ENCODE peak calls at places on chromosomes 1 and 21, in nine cellular contexts. N is NCI-H1694; W is activated CD4-positive, alpha-beta T cell treated with anti-CD3 and anti-CD28 coated beads, Interleukin-2, amount 10 ng/mL, durations not matched to agents 7 days and 5 days; P is BE2C; G is erythroblast; B is GM03348; U is NCI-H1092 treated with DMSO at 0.1 percent for 48 hours; K is GF-D8; H is skeletal muscle cell. D is an unnamed sample.

GRCh38 chr21:41643246-41643966 is 123.4 kb downstream of the RIPK4 start:
- DNase-seq in N (no peak), W (no peak), P (no peak), G (no peak), B (no peak), U (no peak), K (no peak), H (no peak), D (no peak)

GRCh38 chr1:7585216-7585907 is 185.7 kb upstream of the VAMP3 start:
- DNase-seq in N (no peak), W (no peak), P (no peak), G (no peak), B (no peak), U (no peak), K (no peak), H (no peak), D (no peak)

GRCh38 chr1:241532173-241532553 is at the start of gene KMO:
- DNase-seq in N (no peak), W (no peak), P (no peak), G (peak; percentile 13), B (no peak), U (peak; percentile 65), K (no peak), H (no peak), D (peak; percentile 39)

GRCh38 chr1:193115629-193116227 is 6.1 kb upstream of the CDC73 start:
- DNase-seq in N (no peak), W (no peak), P (no peak), G (no peak), B (peak; percentile 78), U (no peak), K (no peak), H (peak; percentile 96), D (peak; percentile 85)

GRCh38 chr1:201360486-201360885 is 17.0 kb downstream of the TNNT2 start:
- DNase-seq in N (no peak), W (no peak), P (no peak), G (no peak), B (no peak), U (no peak), K (no peak), H (no peak), D (no peak)

GRCh38 chr1:202184750-202185460 is 8.7 kb upstream of the LGR6 start:
- DNase-seq in N (peak; percentile 91), W (peak; percentile 74), P (peak; percentile 98), G (peak; percentile 69), B (peak; percentile 85), U (peak; percentile 79), K (peak; percentile 36), H (peak; percentile 27), D (peak; percentile 92)

GRCh38 chr1:244200596-244200995 is 149.5 kb downstream of the ZBTB18 start:
- DNase-seq in N (no peak), W (no peak), P (no peak), G (no peak), B (no peak), U (no peak), K (no peak), H (no peak), D (no peak)

GRCh38 chr1:30615816-30616590 is 107.4 kb downstream of the MATN1 start:
- DNase-seq in N (no peak), W (no peak), P (no peak), G (no peak), B (no peak), U (no peak), K (no peak), H (no peak), D (no peak)

GRCh38 chr1:63775418-63776127 is 1.8 kb downstream of the ROR1 start:
- DNase-seq in N (no peak), W (no peak), P (no peak), G (no peak), B (no peak), U (no peak), K (no peak), H (no peak), D (no peak)

GRCh38 chr1:95126366-95126765 is 9.2 kb downstream of the TLCD4 start:
- DNase-seq in N (no peak), W (no peak), P (no peak), G (no peak), B (no peak), U (no peak), K (no peak), H (no peak), D (no peak)

GRCh38 chr1:175267716-175268416 is 75.3 kb upstream of the KIAA0040 start:
- DNase-seq in N (no peak), W (no peak), P (no peak), G (no peak), B (no peak), U (no peak), K (no peak), H (no peak), D (no peak)

GRCh38 chr1:14120895-14121294 is 420.9 kb downstream of the PRDM2 start:
- DNase-seq in N (no peak), W (no peak), P (no peak), G (no peak), B (no peak), U (no peak), K (no peak), H (no peak), D (no peak)

GRCh38 chr1:116504308-116505156 is 66.3 kb downstream of the CD58 start:
- DNase-seq in N (no peak), W (peak; percentile 91), P (no peak), G (peak; percentile 98), B (peak; percentile 79), U (no peak), K (peak; percentile 98), H (peak; percentile 38), D (no peak)

GRCh38 chr1:42168798-42169197 is 4.3 kb upstream of the GUCA2A start:
- DNase-seq in N (no peak), W (no peak), P (no peak), G (no peak), B (no peak), U (peak; percentile 92), K (no peak), H (no peak), D (no peak)

GRCh38 chr21:35333831-35334593 is 284.9 kb upstream of the RUNX1 start:
- DNase-seq in N (no peak), W (no peak), P (no peak), G (peak; percentile 46), B (peak; percentile 22), U (no peak), K (no peak), H (no peak), D (no peak)

D was measured in dermis blood vessel endothelial cell.